ENCODE peak calls at places on chromosomes 13 and 19, in seven cellular contexts. P is mammary epithelial cell, D is uterus, U is lung, A is heart left ventricle, G is PC-3, Z is left ventricle myocardium inferior. R is an unnamed sample.

GRCh38 chr13:52695856-52696255 is 43.2 kb downstream of the SUGT1 start:
- DNase-seq in P (peak; percentile 66), G (peak; percentile 19), U (no peak), Z (no peak), D (no peak), A (no peak), R (no peak)

GRCh38 chr13:34900288-34900739 is 41.8 kb upstream of the NBEA start:
- DNase-seq in G (no peak), A (no peak), D (no peak), U (no peak), Z (no peak), P (no peak), R (peak; percentile 72)

GRCh38 chr19:3648037-3648905 is 21.7 kb upstream of the CACTIN start:
- DNase-seq in G (no peak), U (no peak), D (no peak), A (no peak), Z (no peak), P (no peak), R (no peak)

GRCh38 chr13:37143901-37144300 is 38.4 kb upstream of the CSNK1A1L start:
- DNase-seq in P (no peak), Z (no peak), U (no peak), D (no peak), A (no peak), G (no peak), R (no peak)

GRCh38 chr13:112972867-112973576 is 4.0 kb downstream of the MCF2L start:
- DNase-seq in P (no peak), U (peak; percentile 48), Z (peak; percentile 33), G (no peak), D (no peak), A (peak; percentile 70), R (no peak)

GRCh38 chr13:45715351-45715750 is 13.2 kb downstream of the CBY2 start:
- DNase-seq in U (no peak), G (no peak), P (no peak), Z (no peak), A (no peak), D (no peak), R (no peak)

GRCh38 chr13:27321619-27322385 is 51.2 kb downstream of the RASL11A start:
- DNase-seq in A (no peak), U (no peak), G (no peak), D (no peak), P (no peak), Z (no peak), R (no peak)

GRCh38 chr19:11033763-11034162 is 55.5 kb upstream of the LDLR start:
- DNase-seq in A (no peak), U (no peak), G (no peak), Z (no peak), P (no peak), D (no peak), R (no peak)

GRCh38 chr13:48320906-48321510 is 17.5 kb downstream of the RB1 start:
- DNase-seq in G (no peak), D (no peak), Z (no peak), P (no peak), U (no peak), A (peak; percentile 40), R (no peak)

GRCh38 chr13:19632915-19633339 is 532 bp upstream of the MPHOSPH8 start:
- DNase-seq in P (no peak), U (no peak), G (no peak), D (no peak), Z (no peak), A (no peak), R (no peak)

GRCh38 chr13:42041017-42041683 is 7.3 kb upstream of the DGKH start:
- DNase-seq in U (peak; percentile 48), G (peak; percentile 58), P (peak; percentile 78), D (peak; percentile 51), A (peak; percentile 80), Z (peak; percentile 53), R (peak; percentile 81)

GRCh38 chr19:35718345-35719041 is 690 bp downstream of the KMT2B start:
- DNase-seq in A (peak; percentile 82), D (peak; percentile 52), U (peak; percentile 45), Z (peak; percentile 43), P (peak; percentile 23), G (peak; percentile 9), R (peak; percentile 66)

GRCh38 chr19:748274-748598 is 2.7 kb upstream of the MISP start:
- DNase-seq in A (no peak), D (no peak), U (no peak), P (no peak), G (no peak), Z (no peak), R (peak; percentile 64)

GRCh38 chr19:18919895-18920204 is 335 bp downstream of the DDX49 start:
- DNase-seq in G (no peak), D (no peak), Z (no peak), P (no peak), A (no peak), U (no peak), R (no peak)

GRCh38 chr19:57850553-57851017 is 926 bp downstream of the ZNF587 start:
- DNase-seq in A (no peak), G (peak; percentile 73), U (no peak), P (peak; percentile 78), D (no peak), Z (no peak), R (peak; percentile 72)

GRCh38 chr13:26719356-26719945 is 41.1 kb downstream of the GPR12 start:
- DNase-seq in P (no peak), A (no peak), Z (no peak), G (peak; percentile 8), U (no peak), D (no peak), R (no peak)

GRCh38 chr19:45009625-45010255 is 8.5 kb downstream of the RELB start:
- DNase-seq in A (no peak), U (no peak), G (no peak), Z (no peak), D (no peak), P (no peak), R (no peak)

GRCh38 chr13:87671824-87672603 is 843 bp downstream of the SLITRK5 start:
- DNase-seq in P (no peak), U (no peak), D (no peak), Z (no peak), G (no peak), A (no peak), R (peak; percentile 78)

GRCh38 chr13:26132756-26133155 is 80.9 kb upstream of the SHISA2 start:
- DNase-seq in D (no peak), Z (no peak), U (no peak), A (no peak), G (peak; percentile 29), P (peak; percentile 3), R (no peak)

DNA sequence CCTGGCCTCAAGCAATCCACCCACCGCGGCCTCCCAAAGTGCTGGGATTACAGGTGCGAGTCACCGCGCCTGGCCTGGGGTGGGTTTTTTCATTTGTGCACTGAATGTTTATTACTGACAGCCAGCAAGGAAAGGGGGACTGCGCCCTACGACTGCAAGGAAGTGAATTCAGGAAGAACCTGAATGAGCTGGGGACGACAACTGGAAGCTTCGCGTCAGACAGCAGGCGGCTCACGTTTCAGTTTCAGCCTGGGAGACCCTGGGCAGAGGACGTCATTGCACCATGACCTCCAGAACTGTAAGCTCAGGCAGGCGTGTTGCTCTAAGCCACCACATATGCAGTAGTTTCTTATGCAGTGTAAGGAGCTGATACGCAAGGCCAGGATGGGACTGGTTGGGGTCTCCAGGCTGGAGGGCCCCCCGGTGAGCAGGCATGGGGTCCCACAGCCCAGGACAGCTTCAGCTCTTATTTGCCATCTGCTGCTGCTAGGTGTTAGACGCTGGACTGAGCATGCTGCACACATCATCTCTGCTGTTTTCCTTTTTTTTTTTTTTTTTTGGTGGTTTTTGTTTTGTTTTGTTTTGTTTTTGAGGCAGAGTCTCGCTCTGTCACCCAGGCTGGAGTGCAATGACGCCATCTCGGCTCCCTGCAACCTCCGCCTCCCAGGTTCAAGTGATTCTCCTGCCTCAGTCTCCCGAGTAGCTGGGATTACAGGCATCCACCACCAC is 66.6 kb downstream of the GADD45B start:
- DNase-seq in D (no peak), P (no peak), A (no peak), Z (peak; percentile 20), G (no peak), U (no peak), R (peak; percentile 72)
- H3K27ac ChIP-seq in D (peak overlapping the region; percentile 91), P (no peak overlapping the region), A (peak overlapping the region; percentile 91), Z (peak overlapping the region; percentile 96), G (peak overlapping the region; percentile 88), U (peak overlapping the region; percentile 96), R (peak overlapping the region; percentile 64)

DNA sequence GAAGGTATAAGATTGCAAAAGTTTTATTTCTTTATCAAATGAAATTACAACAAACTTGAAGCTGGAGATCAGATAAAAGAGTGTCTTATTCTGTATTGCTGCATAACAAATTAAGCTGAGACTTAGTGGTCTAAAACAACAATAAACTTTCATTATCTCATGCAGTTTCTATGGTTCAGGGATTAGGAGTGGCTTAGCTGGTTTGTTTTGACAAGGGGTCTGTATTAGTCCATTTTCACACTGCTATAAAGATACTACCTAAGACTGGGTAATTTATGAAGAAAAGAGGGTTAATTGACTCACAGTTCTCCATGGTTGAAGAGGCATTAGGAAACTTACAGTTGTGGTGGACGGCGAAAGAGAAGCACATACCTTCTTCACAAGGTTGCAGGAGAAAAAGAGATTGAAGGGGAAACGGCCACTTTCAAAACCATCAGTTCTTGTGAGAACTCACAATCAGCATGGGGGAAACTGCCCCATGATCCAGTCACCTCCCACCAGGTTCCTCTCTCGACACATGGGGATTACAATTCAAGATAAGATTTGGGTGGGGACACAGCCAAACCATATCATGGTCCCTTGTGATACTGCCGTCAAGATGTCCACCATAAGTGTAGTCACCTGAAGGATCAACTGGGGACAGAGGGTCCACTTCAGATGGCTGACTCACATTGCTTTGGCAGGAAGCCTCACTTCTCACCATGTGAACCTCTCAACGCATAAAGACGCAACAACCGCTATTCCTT is 97.8 kb downstream of the RNF17 start:
- DNase-seq in P (no peak), G (no peak), A (no peak), Z (no peak), U (no peak), D (no peak), R (no peak)
- H3K4me3 ChIP-seq in P (no peak overlapping the region), G (no peak overlapping the region), A (no peak overlapping the region), Z (no peak overlapping the region), U (no peak overlapping the region), D (no peak overlapping the region), R (no peak overlapping the region)

GRCh38 chr13:99046851-99047250 is 69.0 kb upstream of the DOCK9 start:
- DNase-seq in U (no peak), P (no peak), Z (no peak), D (no peak), G (no peak), A (no peak), R (no peak)
- H3K4me1 ChIP-seq in U (no peaks in the 10 kb centered on the region), P (peaks cover 41% of the 10 kb centered on the region), Z (peaks cover 26% of the 10 kb centered on the region), D (no peaks in the 10 kb centered on the region), G (peaks cover 52% of the 10 kb centered on the region), A (peaks cover 53% of the 10 kb centered on the region), R (no peaks in the 10 kb centered on the region)

GRCh38 chr19:13078897-13079541 is 23.6 kb downstream of the LYL1 start:
- DNase-seq in P (no peak), G (no peak), U (no peak), A (no peak), Z (no peak), D (peak; percentile 68), R (peak; percentile 51)

GRCh38 chr19:13076787-13077186 is 25.9 kb downstream of the LYL1 start:
- DNase-seq in D (peak; percentile 46), P (no peak), Z (no peak), U (no peak), G (no peak), A (no peak), R (no peak)

GRCh38 chr19:13082192-13083007 is 20.3 kb downstream of the LYL1 start:
- DNase-seq in A (no peak), U (no peak), G (peak; percentile 39), P (no peak), Z (no peak), D (peak; percentile 62), R (peak; percentile 85)

GRCh38 chr19:13077233-13077632 is 25.4 kb downstream of the LYL1 start:
- DNase-seq in P (no peak), A (no peak), G (no peak), U (no peak), Z (no peak), D (no peak), R (no peak)

GRCh38 chr19:13079542-13079986 is 23.1 kb downstream of the LYL1 start:
- DNase-seq in Z (no peak), D (peak; percentile 83), P (no peak), G (no peak), U (no peak), A (no peak), R (peak; percentile 50)
- H3K27ac ChIP-seq in Z (peak overlapping the region; percentile 86), D (peak overlapping the region; percentile 93), P (no peak overlapping the region), G (no peak overlapping the region), U (peak overlapping the region; percentile 45), A (peak overlapping the region; percentile 6), R (no peak overlapping the region)

R was measured in endodermal cell.